ENCODE peak calls at places on chromosome 1, in ten cellular contexts. L, M, E, S, Z, X, D, B, O and J are unnamed samples.

GRCh38 chr1:53409695-53410094 is 49.5 kb upstream of the DMRTB1 start:
- DNase-seq in L (no peak), M (no peak), E (no peak), S (no peak), Z (no peak), X (no peak), D (no peak), B (no peak), O (no peak), J (no peak)

GRCh38 chr1:217135987-217136894 is 413.0 kb upstream of the ESRRG start:
- DNase-seq in L (no peak), M (no peak), E (no peak), S (no peak), Z (no peak), X (no peak), D (no peak), B (no peak), O (no peak), J (no peak)

GRCh38 chr1:245874942-245875580 is 632.0 kb downstream of the SMYD3 start:
- DNase-seq in L (peak; percentile 93), M (no peak), E (peak; percentile 92), S (peak; percentile 25), Z (peak; percentile 12), X (peak; percentile 34), D (no peak), B (no peak), O (peak; percentile 99), J (no peak)

GRCh38 chr1:41890841-41891311 is 27.8 kb downstream of the HIVEP3 start:
- DNase-seq in L (no peak), M (no peak), E (no peak), S (no peak), Z (peak; percentile 26), X (no peak), D (no peak), B (no peak), O (no peak), J (no peak)

GRCh38 chr1:113217447-113218208 is 144.6 kb downstream of the LRIG2 start:
- DNase-seq in L (peak; percentile 69), M (no peak), E (no peak), S (peak; percentile 56), Z (no peak), X (no peak), D (no peak), B (no peak), O (no peak), J (no peak)

GRCh38 chr1:151976868-151977267 is 16.8 kb downstream of the S100A10 start:
- DNase-seq in L (no peak), M (no peak), E (no peak), S (peak; percentile 83), Z (no peak), X (peak; percentile 77), D (no peak), B (no peak), O (no peak), J (no peak)

GRCh38 chr1:205775717-205776056 is 405 bp upstream of the RAB29 start:
- DNase-seq in L (no peak), M (no peak), E (peak; percentile 73), S (peak; percentile 5), Z (peak; percentile 68), X (no peak), D (no peak), B (no peak), O (no peak), J (no peak)

GRCh38 chr1:63127376-63127775 is 195.0 kb upstream of the FOXD3 start:
- DNase-seq in L (no peak), M (no peak), E (no peak), S (no peak), Z (no peak), X (no peak), D (no peak), B (no peak), O (no peak), J (no peak)

GRCh38 chr1:55869050-55869449 is 653.9 kb upstream of the USP24 start:
- DNase-seq in L (no peak), M (no peak), E (no peak), S (no peak), Z (no peak), X (no peak), D (no peak), B (no peak), O (peak; percentile 35), J (no peak)